ENCODE peak calls at places on chromosomes 4 and X, in seven cellular contexts. E is KG1; S is activated B cell treated with CpG ODN at 0.5 μM for 24 hours; Q is occipital lobe; X is NCI-H82; M is stimulated activated CD4-positive, alpha-beta T cell treated with anti-CD3 and anti-CD28 coated beads, Interleukin-2, amount 100 ng/mL, for 24 hours; I is H4. G is an unnamed sample.
A peak's percentile ranks its signal among the peaks of the same experiment; 100 is the strongest.

GRCh38 chr4:37666625-37667071 is 19.5 kb downstream of the RELL1 start:
- DNase-seq in E (no peak), S (no peak), Q (no peak), X (no peak), M (no peak), I (peak; percentile 90), G (peak; percentile 92)

GRCh38 chr4:37604464-37604863 is 81.7 kb downstream of the RELL1 start:
- DNase-seq in E (no peak), S (no peak), Q (no peak), X (no peak), M (no peak), I (no peak), G (no peak)

GRCh38 chr4:43163101-43163792 is 270.7 kb downstream of the GRXCR1 start:
- DNase-seq in E (no peak), S (no peak), Q (no peak), X (no peak), M (no peak), I (no peak), G (no peak)

GRCh38 chrX:12702509-12703091 is 88.6 kb upstream of the PRPS2 start:
- DNase-seq in E (no peak), S (no peak), Q (no peak), X (peak; percentile 42), M (no peak), I (no peak), G (no peak)

GRCh38 chr4:42656986-42657792 is at the start of gene ATP8A1:
- DNase-seq in E (peak; percentile 87), S (peak; percentile 93), Q (peak; percentile 92), X (peak; percentile 95), M (peak; percentile 96), I (peak; percentile 82), G (peak; percentile 48)

GRCh38 chr4:153076861-153077260 is 127.4 kb upstream of the TRIM2 start:
- DNase-seq in E (no peak), S (no peak), Q (no peak), X (no peak), M (no peak), I (no peak), G (no peak)

GRCh38 chrX:114058988-114059418 is 524.9 kb upstream of the HTR2C start:
- DNase-seq in E (no peak), S (no peak), Q (no peak), X (no peak), M (no peak), I (no peak), G (no peak)

GRCh38 chr4:124028172-124028571 is 631.6 kb downstream of the SPRY1 start:
- DNase-seq in E (no peak), S (no peak), Q (no peak), X (peak; percentile 33), M (no peak), I (no peak), G (no peak)

GRCh38 chrX:152897216-152898144 is at the start of gene ZNF185:
- DNase-seq in E (no peak), S (no peak), Q (no peak), X (peak; percentile 36), M (no peak), I (no peak), G (no peak)

GRCh38 chrX:19879742-19880378 is 7.5 kb downstream of the SH3KBP1 start:
- DNase-seq in E (no peak), S (no peak), Q (no peak), X (no peak), M (no peak), I (no peak), G (no peak)

GRCh38 chrX:131762802-131763234 is 218.9 kb downstream of the OR13H1 start:
- DNase-seq in E (no peak), S (no peak), Q (no peak), X (peak; percentile 15), M (no peak), I (peak; percentile 66), G (no peak)

GRCh38 chrX:41559662-41560061 is 112.5 kb downstream of the NYX start:
- DNase-seq in E (no peak), S (no peak), Q (peak; percentile 1), X (no peak), M (peak; percentile 17), I (peak; percentile 69), G (no peak)

GRCh38 chrX:155263854-155264628 is at the start of gene RAB39B:
- DNase-seq in E (peak; percentile 27), S (peak; percentile 53), Q (peak; percentile 65), X (peak; percentile 82), M (peak; percentile 75), I (peak; percentile 67), G (no peak)

GRCh38 chr4:165651901-165652300 is 221.1 kb upstream of the TLL1 start:
- DNase-seq in E (no peak), S (no peak), Q (no peak), X (peak; percentile 8), M (no peak), I (no peak), G (no peak)

GRCh38 chr4:46909078-46909477 is at the start of gene COX7B2:
- DNase-seq in E (no peak), S (no peak), Q (no peak), X (no peak), M (no peak), I (no peak), G (no peak)

GRCh38 chrX:120857240-120857639 is 18.4 kb downstream of the CT47B1 start:
- DNase-seq in E (no peak), S (no peak), Q (no peak), X (peak; percentile 15), M (no peak), I (no peak), G (no peak)